ENCODE peak calls at places on chromosome 22, in eight cellular contexts. N is GM10248; B is stimulated activated CD4-positive, alpha-beta T cell treated with anti-CD3 and anti-CD28 coated beads, Interleukin-2, amount 100 ng/mL, for 24 hours; F is aorta; H is HAP-1; Q is epithelial cell of prostate; L is T-helper 1 cell; D is GM23338. J is an unnamed sample.

GRCh38 chr22:38449776-38450175 is 5.2 kb downstream of the KCNJ4 start:
- DNase-seq in N (no peak), F (no peak), L (no peak), B (no peak), H (no peak), D (no peak), Q (no peak), J (no peak)

GRCh38 chr22:36546932-36547331 is 18.0 kb upstream of the EIF3D start:
- DNase-seq in B (no peak), N (no peak), L (peak), Q (peak), H (no peak), D (no peak), F (no peak), J (no peak)

GRCh38 chr22:44710474-44711235 is 8.7 kb downstream of the PRR5 start:
- DNase-seq in D (no peak), F (no peak), H (no peak), B (peak), Q (no peak), L (no peak), N (peak), J (peak)

GRCh38 chr22:39723463-39723862 is 152.9 kb downstream of the CACNA1I start:
- DNase-seq in Q (no peak), N (no peak), H (no peak), D (no peak), F (no peak), L (no peak), B (no peak), J (no peak)

GRCh38 chr22:49538006-49538405 is 289.7 kb downstream of the BRD1 start:
- DNase-seq in B (no peak), L (no peak), F (no peak), Q (no peak), D (no peak), N (no peak), H (no peak), J (no peak)

GRCh38 chr22:26768986-26769385 is 111.6 kb downstream of the MIAT start:
- DNase-seq in F (no peak), H (no peak), L (no peak), D (no peak), Q (no peak), B (no peak), N (no peak), J (no peak)

GRCh38 chr22:31575190-31575589 is 78.9 kb downstream of the SFI1 start:
- DNase-seq in N (no peak), H (no peak), B (no peak), Q (no peak), F (no peak), L (no peak), D (no peak), J (no peak)

GRCh38 chr22:49659281-49659923 is 168.3 kb downstream of the BRD1 start:
- DNase-seq in N (no peak), H (no peak), F (peak), D (no peak), Q (no peak), B (no peak), L (no peak), J (no peak)

GRCh38 chr22:35452810-35453743 is 53.1 kb downstream of the MCM5 start:
- DNase-seq in Q (no peak), N (no peak), F (no peak), B (no peak), H (no peak), D (no peak), L (no peak), J (no peak)

J was measured in effector CD8-positive, alpha-beta T cell.